ENCODE peak calls at places on chromosomes 11 and 22, in eight cellular contexts. O is HEK293T, M is NCI-H1092 treated with DMSO at 0.1 percent for 48 hours, F is AG10803, C is NCI-H345, Q is NCI-H187, G is GM06990, V is D341Med. T is an unnamed sample.

GRCh38 chr11:44565746-44566558 is 489 bp downstream of the CD82 start:
- DNase-seq in O (no peak), M (no peak), F (no peak), C (peak), Q (no peak), G (no peak), V (no peak), T (peak)

GRCh38 chr11:4697583-4697982 is at the start of gene OR51E2:
- DNase-seq in O (no peak), M (peak), F (peak), C (peak), Q (no peak), G (no peak), V (no peak), T (no peak)

GRCh38 chr11:18010271-18010670 is 2.6 kb downstream of the SERGEF start:
- DNase-seq in O (no peak), M (no peak), F (no peak), C (no peak), Q (no peak), G (no peak), V (peak), T (no peak)

GRCh38 chr11:14270690-14271542 is 88.1 kb downstream of the RRAS2 start:
- DNase-seq in O (no peak), M (no peak), F (no peak), C (no peak), Q (no peak), G (no peak), V (no peak), T (no peak)

GRCh38 chr22:49502126-49502826 is 325.4 kb downstream of the BRD1 start:
- DNase-seq in O (no peak), M (no peak), F (no peak), C (no peak), Q (no peak), G (no peak), V (no peak), T (no peak)

GRCh38 chr11:123374622-123374968 is 55.5 kb upstream of the GRAMD1B start:
- DNase-seq in O (no peak), M (no peak), F (no peak), C (no peak), Q (no peak), G (no peak), V (no peak), T (no peak)

GRCh38 chr22:45843030-45843429 is 133.9 kb downstream of the WNT7B start:
- DNase-seq in O (no peak), M (no peak), F (no peak), C (no peak), Q (no peak), G (no peak), V (no peak), T (no peak)

GRCh38 chr11:60422609-60423008 is 6.8 kb upstream of the MS4A5 start:
- DNase-seq in O (no peak), M (no peak), F (no peak), C (no peak), Q (no peak), G (no peak), V (no peak), T (no peak)

GRCh38 chr11:111623527-111624030 is 21.3 kb downstream of the SIK2 start:
- DNase-seq in O (no peak), M (no peak), F (no peak), C (no peak), Q (no peak), G (no peak), V (no peak), T (no peak)

GRCh38 chr11:108616549-108616948 is 23.0 kb upstream of the EXPH5 start:
- DNase-seq in O (no peak), M (no peak), F (peak), C (no peak), Q (no peak), G (no peak), V (no peak), T (no peak)

GRCh38 chr22:46290121-46290842 is 6.4 kb upstream of the GTSE1 start:
- DNase-seq in O (no peak), M (no peak), F (no peak), C (peak), Q (no peak), G (no peak), V (no peak), T (peak)

GRCh38 chr11:6357222-6357621 is 33.1 kb upstream of the SMPD1 start:
- DNase-seq in O (no peak), M (no peak), F (peak), C (no peak), Q (no peak), G (no peak), V (no peak), T (peak)

GRCh38 chr11:78791254-78791653 is 216.6 kb upstream of the NARS2 start:
- DNase-seq in O (no peak), M (no peak), F (no peak), C (no peak), Q (no peak), G (no peak), V (no peak), T (no peak)

GRCh38 chr22:43113516-43114251 is 3.1 kb downstream of the BIK start:
- DNase-seq in O (no peak), M (no peak), F (no peak), C (peak), Q (no peak), G (no peak), V (no peak), T (no peak)

GRCh38 chr11:118928870-118929495 is 3.3 kb upstream of the BCL9L start:
- DNase-seq in O (peak), M (peak), F (peak), C (peak), Q (peak), G (no peak), V (peak), T (peak)

GRCh38 chr11:119744577-119744976 is 15.6 kb upstream of the NECTIN1 start:
- DNase-seq in O (no peak), M (no peak), F (no peak), C (no peak), Q (no peak), G (no peak), V (no peak), T (peak)

GRCh38 chr11:27097538-27097937 is 56.9 kb downstream of the BBOX1 start:
- DNase-seq in O (no peak), M (no peak), F (no peak), C (no peak), Q (no peak), G (no peak), V (no peak), T (no peak)

GRCh38 chr11:71200761-71201160 is 51.6 kb downstream of the SHANK2 start:
- DNase-seq in O (no peak), M (no peak), F (no peak), C (no peak), Q (no peak), G (no peak), V (no peak), T (no peak)

GRCh38 chr22:25062378-25063095 is 110.0 kb downstream of the KIAA1671 start:
- DNase-seq in O (no peak), M (peak), F (no peak), C (no peak), Q (no peak), G (no peak), V (no peak), T (peak)

GRCh38 chr11:118924591-118925585 is 838 bp downstream of the BCL9L start:
- DNase-seq in O (peak), M (peak), F (no peak), C (peak), Q (no peak), G (peak), V (peak), T (peak)

GRCh38 chr11:2929511-2929879 is 275 bp upstream of the PHLDA2 start:
- DNase-seq in O (no peak), M (no peak), F (peak), C (no peak), Q (no peak), G (no peak), V (no peak), T (peak)

GRCh38 chr22:43262990-43263644 is 76.2 kb upstream of the TTLL12 start:
- DNase-seq in O (peak), M (no peak), F (no peak), C (no peak), Q (no peak), G (peak), V (no peak), T (no peak)

GRCh38 chr22:46175631-46176030 is 25.3 kb downstream of the PPARA start:
- DNase-seq in O (no peak), M (no peak), F (peak), C (no peak), Q (no peak), G (no peak), V (no peak), T (no peak)

T was measured in aorta.